ENCODE peak calls at places on chromosomes 16 and 17, in seven cellular contexts. L is HCT116, G is kidney epithelial cell, K is cardiac fibroblast, F is neural progenitor cell, R is colonic mucosa, X is tibial artery. T is an unnamed sample.

GRCh38 chr16:85690469-85691064 is 1.8 kb upstream of the GINS2 start:
- DNase-seq in L (no peak), G (no peak), K (no peak), F (no peak), R (no peak), X (no peak), T (no peak)

GRCh38 chr17:45320931-45321461 is 4.2 kb upstream of the MAP3K14 start:
- DNase-seq in L (peak; percentile 85), G (peak; percentile 97), K (peak; percentile 91), F (no peak), R (peak; percentile 67), X (no peak), T (peak; percentile 98)

GRCh38 chr16:89912627-89913026 is 6.0 kb upstream of the MC1R start:
- DNase-seq in L (no peak), G (no peak), K (no peak), F (no peak), R (no peak), X (no peak), T (no peak)

GRCh38 chr16:82533161-82533560 is 93.6 kb upstream of the CDH13 start:
- DNase-seq in L (no peak), G (no peak), K (no peak), F (no peak), R (no peak), X (no peak), T (no peak)

GRCh38 chr17:83050651-83051422 is 28.6 kb upstream of the METRNL start:
- DNase-seq in L (no peak), G (no peak), K (no peak), F (no peak), R (peak; percentile 63), X (no peak), T (no peak)

GRCh38 chr17:15213381-15214087 is 51.6 kb downstream of the PMP22 start:
- DNase-seq in L (no peak), G (no peak), K (peak; percentile 55), F (peak; percentile 68), R (no peak), X (no peak), T (no peak)

GRCh38 chr17:44203731-44204452 is 4.2 kb upstream of the ATXN7L3 start:
- DNase-seq in L (no peak), G (no peak), K (peak; percentile 71), F (peak; percentile 69), R (no peak), X (no peak), T (no peak)

GRCh38 chr16:14286381-14287230 is 215.5 kb downstream of the MRTFB start:
- DNase-seq in L (no peak), G (no peak), K (no peak), F (peak; percentile 63), R (peak; percentile 35), X (no peak), T (no peak)

GRCh38 chr17:81601525-81602120 is 35.3 kb downstream of the NPLOC4 start:
- DNase-seq in L (peak; percentile 49), G (no peak), K (peak; percentile 85), F (peak; percentile 67), R (peak; percentile 52), X (no peak), T (peak; percentile 49)
- TF ChIP-seq CTCF in L (peak; percentile 75), G (peak; percentile 62), K (peak; percentile 82), F (peak; percentile 82), R (peak; percentile 74), X (peak; percentile 86), T (peak; percentile 82)

DNA sequence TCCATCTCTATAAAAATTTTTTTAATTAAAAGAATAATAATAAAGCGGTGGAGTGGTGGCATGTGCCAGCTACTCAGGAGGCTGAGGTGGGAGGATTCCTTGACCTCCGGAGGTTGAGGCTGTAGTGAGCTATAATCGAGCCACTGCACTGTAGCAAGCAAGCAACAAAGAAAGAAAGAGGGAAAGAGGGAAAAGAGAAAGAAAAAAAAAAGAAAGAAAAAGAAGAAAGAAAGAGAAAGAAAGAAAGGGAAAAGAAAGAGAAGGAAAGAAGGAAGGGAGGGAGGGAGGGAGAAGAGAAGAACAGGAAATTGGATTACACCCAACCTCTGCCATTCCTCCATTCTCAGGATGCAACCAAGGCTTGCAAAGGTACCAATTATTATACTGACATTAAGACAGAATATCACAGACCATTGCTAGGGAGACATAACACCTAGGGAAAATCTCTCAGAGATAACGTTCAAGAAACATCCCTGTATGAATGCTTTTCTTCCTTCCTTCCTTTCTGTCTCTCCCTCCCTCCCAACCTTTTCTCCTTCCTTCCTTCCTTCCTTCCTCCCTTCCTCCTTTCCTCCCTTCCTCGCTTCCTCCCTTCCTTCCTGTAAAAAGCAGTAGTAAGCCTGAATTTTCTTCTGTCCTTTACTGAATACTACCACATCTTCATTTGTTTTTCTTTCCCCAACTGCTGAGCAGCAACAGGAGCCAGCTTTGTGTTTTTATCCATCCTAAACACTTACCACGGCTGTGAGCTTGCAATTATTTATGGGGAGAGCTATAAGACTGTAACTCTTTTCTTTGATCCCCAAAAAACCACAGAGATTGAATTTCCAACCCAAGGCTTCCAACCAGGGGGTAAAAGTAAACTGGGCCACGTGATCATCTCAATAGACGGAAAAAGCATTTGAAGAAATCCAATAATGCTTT is 1.9 kb upstream of the LITAF start:
- DNase-seq in L (no peak), G (no peak), K (no peak), F (no peak), R (no peak), X (no peak), T (no peak)
- H3K4me3 ChIP-seq in L (no peak overlapping the region), G (no peak overlapping the region), K (no peak overlapping the region), F (no peak overlapping the region), R (no peak overlapping the region), X (no peak overlapping the region), T (no peak overlapping the region)

DNA sequence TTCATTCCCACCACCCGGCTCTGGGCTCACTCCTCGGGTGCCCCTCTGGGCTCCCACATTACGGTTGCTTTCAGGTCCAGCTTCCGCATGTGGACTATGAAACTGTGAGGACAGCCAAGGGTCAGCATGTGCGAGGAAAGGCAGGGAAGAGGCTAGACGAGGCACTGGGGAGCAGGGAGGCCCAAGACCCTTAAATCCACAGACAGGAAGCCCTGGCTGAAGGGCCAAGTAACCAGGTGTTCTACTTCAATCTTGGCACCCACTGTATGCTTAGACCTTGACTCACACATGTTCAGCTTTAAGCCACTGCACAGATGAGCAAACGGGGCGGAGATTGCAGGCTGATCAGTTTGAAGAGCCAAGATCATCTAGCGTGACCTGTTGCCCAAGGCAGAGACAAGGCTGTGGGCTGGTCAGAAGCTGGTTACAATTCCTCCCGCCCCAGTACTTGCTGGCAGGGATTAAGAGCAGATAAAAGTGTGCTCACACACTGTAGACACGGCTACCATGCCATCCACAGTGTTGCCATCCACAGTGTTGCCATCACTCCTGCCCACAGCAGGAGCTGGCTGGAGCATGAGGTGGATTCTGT is at the start of gene CES4A:
- DNase-seq in L (no peak), G (peak; percentile 90), K (peak; percentile 72), F (no peak), R (no peak), X (no peak), T (no peak)
- TF ChIP-seq CTCF in L (no peak), G (no peak), K (no peak), F (no peak), R (no peak), X (no peak), T (no peak)

GRCh38 chr17:1124896-1125774 is 54.6 kb downstream of the ABR start:
- DNase-seq in L (no peak), G (no peak), K (no peak), F (no peak), R (no peak), X (no peak), T (no peak)
- H3K4me3 ChIP-seq in L (no peak overlapping the region), G (no peak overlapping the region), K (no peak overlapping the region), F (no peak overlapping the region), R (no peak overlapping the region), X (no peak overlapping the region), T (no peak overlapping the region)

GRCh38 chr17:16450028-16450427 is 34.7 kb downstream of the TRPV2 start:
- DNase-seq in L (no peak), G (no peak), K (no peak), F (no peak), R (no peak), X (no peak), T (no peak)
- TF ChIP-seq CTCF in L (no peak), G (no peak), K (no peak), F (no peak), R (no peak), X (no peak), T (no peak)

DNA sequence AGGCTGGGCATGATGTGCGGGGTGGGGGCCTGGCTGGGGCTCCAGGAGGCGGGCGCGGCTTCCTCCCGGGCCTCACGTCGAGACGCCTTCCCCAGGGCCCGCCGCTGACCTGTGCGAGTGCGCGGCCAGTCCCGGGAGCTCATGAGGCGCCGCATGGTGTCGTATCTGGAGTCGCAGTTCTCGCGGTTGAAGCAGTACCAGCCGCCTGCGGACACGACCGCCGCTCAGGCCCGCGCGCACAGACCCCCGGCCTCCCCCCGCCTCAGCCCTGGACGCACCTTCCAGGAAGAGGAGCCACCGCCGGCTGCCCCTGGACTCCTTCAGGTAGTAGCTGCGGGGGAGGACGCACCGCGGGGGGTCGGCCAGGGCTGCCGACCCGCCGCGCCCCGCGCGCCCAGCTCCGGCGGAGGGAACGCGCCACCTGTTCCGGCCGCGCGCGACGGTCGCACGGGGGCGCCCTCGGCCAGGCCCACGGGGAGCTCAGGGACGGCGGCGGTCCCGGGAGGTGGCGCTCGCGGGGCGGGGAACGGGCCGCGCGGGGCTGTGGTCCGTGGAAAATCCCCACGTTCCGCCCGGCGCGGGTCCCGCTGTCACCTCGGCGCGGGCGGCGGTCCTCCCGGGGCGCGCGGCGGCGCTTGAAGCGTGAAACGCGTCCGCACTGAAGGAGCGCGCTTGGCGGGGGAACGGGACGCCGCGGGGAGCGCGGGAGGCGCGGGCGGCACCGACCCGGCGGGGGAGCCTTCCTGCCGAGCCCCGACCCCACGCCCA is 1.4 kb downstream of the NOTUM start:
- DNase-seq in L (no peak), G (no peak), K (peak; percentile 35), F (peak; percentile 76), R (peak; percentile 74), X (no peak), T (no peak)
- H3K4me3 ChIP-seq in L (peak overlapping the region; percentile 69), G (no peak overlapping the region), K (no peak overlapping the region), F (peak overlapping the region; percentile 38), R (peak overlapping the region; percentile 48), X (peak overlapping the region; percentile 44), T (no peak overlapping the region)

GRCh38 chr17:67246648-67247415 is 1.8 kb upstream of the HELZ start:
- DNase-seq in L (peak; percentile 91), G (peak; percentile 69), K (peak; percentile 72), F (peak; percentile 28), R (peak; percentile 80), X (no peak), T (no peak)
- TF ChIP-seq CTCF in L (no peak), G (no peak), K (no peak), F (peak; percentile 14), R (no peak), X (no peak), T (no peak)

T was measured in HFF-Myc.